ENCODE peak calls at places on chromosomes 13 and 19, in six cellular contexts. Y is NCI-H510A treated with DMSO at 0.1 percent for 48 hours, P is NCI-H1930, A is SW 1271, O is AG09309, U is GM10248. R is an unnamed sample.

GRCh38 chr19:4057913-4058695 is 8.6 kb downstream of the ZBTB7A start:
- DNase-seq in A (peak; percentile 72), U (no peak), Y (no peak), O (peak; percentile 63), P (no peak), R (no peak)

GRCh38 chr19:7386308-7386707 is 37.6 kb downstream of the ARHGEF18 start:
- DNase-seq in A (no peak), Y (no peak), U (no peak), P (no peak), O (no peak), R (no peak)

GRCh38 chr13:46864941-46865340 is 31.9 kb downstream of the HTR2A start:
- DNase-seq in O (no peak), Y (no peak), A (no peak), P (no peak), U (no peak), R (no peak)

GRCh38 chr13:112968380-112968909 is 569 bp upstream of the MCF2L start:
- DNase-seq in P (no peak), U (no peak), O (no peak), A (no peak), Y (peak; percentile 72), R (peak; percentile 75)

GRCh38 chr19:8397291-8397690 is 7.1 kb downstream of the RAB11B start:
- DNase-seq in O (no peak), A (no peak), P (no peak), Y (no peak), U (no peak), R (no peak)

GRCh38 chr13:113801289-113801961 is 42.4 kb downstream of the TMEM255B start:
- DNase-seq in O (no peak), A (no peak), Y (no peak), U (no peak), P (no peak), R (no peak)

GRCh38 chr19:53881482-53882390 is at the start of gene PRKCG:
- DNase-seq in A (peak; percentile 30), O (no peak), P (peak; percentile 89), U (peak; percentile 54), Y (no peak), R (no peak)

GRCh38 chr19:23070353-23070781 is 46.5 kb upstream of the ZNF730 start:
- DNase-seq in Y (no peak), U (peak; percentile 31), P (no peak), A (no peak), O (no peak), R (peak; percentile 11)

GRCh38 chr19:17779281-17779930 is 15.5 kb upstream of the B3GNT3 start:
- DNase-seq in Y (no peak), P (peak; percentile 11), O (no peak), A (no peak), U (no peak), R (peak; percentile 63)

GRCh38 chr13:110342474-110342873 is 35.4 kb downstream of the COL4A2 start:
- DNase-seq in Y (no peak), A (no peak), O (no peak), U (no peak), P (no peak), R (no peak)

GRCh38 chr19:1010586-1011510 is 10.1 kb downstream of the TMEM259 start:
- DNase-seq in U (no peak), A (no peak), Y (no peak), O (no peak), P (no peak), R (no peak)

GRCh38 chr13:54449922-54450321 is 1421.3 kb downstream of the OLFM4 start:
- DNase-seq in O (no peak), U (no peak), Y (no peak), P (no peak), A (no peak), R (peak; percentile 50)

GRCh38 chr13:102091231-102091630 is 310.6 kb downstream of the FGF14 start:
- DNase-seq in U (no peak), Y (no peak), O (no peak), A (no peak), P (no peak), R (no peak)

GRCh38 chr13:73625562-73626339 is 508.5 kb downstream of the KLF12 start:
- DNase-seq in U (no peak), A (no peak), P (no peak), O (no peak), Y (no peak), R (no peak)

GRCh38 chr13:29849731-29850212 is 645 bp downstream of the UBL3 start:
- DNase-seq in O (no peak), P (no peak), A (peak; percentile 14), Y (peak; percentile 63), U (peak; percentile 32), R (peak; percentile 90)

GRCh38 chr13:29456419-29456818 is 139.1 kb downstream of the SLC7A1 start:
- DNase-seq in Y (no peak), O (no peak), A (no peak), U (no peak), P (no peak), R (no peak)

GRCh38 chr13:65342938-65343337 is 1887.2 kb downstream of the PCDH9 start:
- DNase-seq in P (no peak), A (no peak), U (no peak), Y (no peak), O (no peak), R (no peak)

GRCh38 chr13:108155185-108156106 is 59.9 kb downstream of the LIG4 start:
- DNase-seq in O (peak; percentile 7), A (no peak), Y (peak; percentile 70), U (peak; percentile 23), P (no peak), R (peak; percentile 64)

GRCh38 chr19:33438987-33439781 is 65.7 kb downstream of the CEBPG start:
- DNase-seq in P (no peak), Y (no peak), O (no peak), A (no peak), U (no peak), R (no peak)

GRCh38 chr13:99320693-99321481 is 13.7 kb upstream of the GPR183 start:
- DNase-seq in A (no peak), U (no peak), P (no peak), Y (no peak), O (peak; percentile 72), R (peak; percentile 2)

GRCh38 chr13:109428146-109428545 is 358.2 kb downstream of the IRS2 start:
- DNase-seq in P (no peak), U (no peak), A (no peak), O (no peak), Y (no peak), R (no peak)

GRCh38 chr19:46107371-46107770 is 17.1 kb downstream of the IGFL3 start:
- DNase-seq in U (no peak), O (peak; percentile 43), P (no peak), Y (no peak), A (no peak), R (no peak)

GRCh38 chr19:40331052-40331451 is 17.1 kb downstream of the C19orf47 start:
- DNase-seq in A (no peak), P (no peak), U (no peak), O (no peak), Y (no peak), R (no peak)

GRCh38 chr19:10431943-10432735 is 11.8 kb downstream of the PDE4A start:
- DNase-seq in A (no peak), P (no peak), Y (peak; percentile 43), U (peak; percentile 83), O (no peak), R (peak; percentile 72)

GRCh38 chr19:2627855-2628254 is 74.6 kb downstream of the GNG7 start:
- DNase-seq in Y (no peak), U (no peak), P (no peak), A (no peak), O (no peak), R (peak; percentile 22)

GRCh38 chr13:91693466-91693865 is 295.0 kb downstream of the GPC5 start:
- DNase-seq in P (no peak), O (no peak), U (no peak), Y (no peak), A (no peak), R (no peak)

GRCh38 chr19:14073925-14074838 is 1.6 kb downstream of the MISP3 start:
- DNase-seq in Y (peak; percentile 57), O (no peak), A (no peak), P (no peak), U (no peak), R (peak; percentile 77)

GRCh38 chr13:89695343-89696257 is 1651.9 kb upstream of the MIR17HG start:
- DNase-seq in Y (peak; percentile 66), U (no peak), O (no peak), A (peak; percentile 4), P (peak; percentile 3), R (peak; percentile 58)

GRCh38 chr19:53868091-53868891 is 608 bp downstream of the MYADM start:
- DNase-seq in P (no peak), U (no peak), A (no peak), Y (no peak), O (no peak), R (no peak)

GRCh38 chr19:1512671-1513491 is at the start of gene ADAMTSL5:
- DNase-seq in Y (no peak), A (peak; percentile 40), O (no peak), P (no peak), U (peak; percentile 87), R (peak; percentile 74)

GRCh38 chr19:48963371-48964204 is 1.5 kb upstream of the FTL start:
- DNase-seq in O (no peak), A (no peak), U (peak; percentile 84), P (no peak), Y (no peak), R (peak; percentile 80)

GRCh38 chr13:68714292-68714691 is 1393.3 kb upstream of the ATXN8OS start:
- DNase-seq in P (no peak), U (no peak), O (no peak), A (no peak), Y (no peak), R (no peak)